ENCODE peak calls at places on chromosome 18, in ten cellular contexts. F is stomach, D is lung, Y is PC-3, M is right atrium auricular region, J is GM12865, G is fibroblast of mammary gland, I is left lung, C is testis, P is PC-9. U is an unnamed sample.

GRCh38 chr18:48546411-48546810 is 7.6 kb downstream of the CTIF start:
- DNase-seq in F (no peak), D (no peak), Y (no peak), M (no peak), J (no peak), G (no peak), I (no peak), C (no peak), P (no peak), U (peak)

GRCh38 chr18:75369026-75369425 is 58.5 kb downstream of the SMIM21 start:
- DNase-seq in F (no peak), D (no peak), Y (no peak), M (no peak), J (no peak), G (no peak), I (no peak), C (no peak), P (no peak), U (no peak)

GRCh38 chr18:74251297-74252031 is 40.3 kb downstream of the CYB5A start:
- DNase-seq in F (no peak), D (no peak), Y (peak), M (no peak), J (no peak), G (peak), I (no peak), C (no peak), P (no peak), U (peak)

GRCh38 chr18:53234610-53235009 is 894.6 kb downstream of the DCC start:
- DNase-seq in F (no peak), D (no peak), Y (no peak), M (no peak), J (no peak), G (no peak), I (no peak), C (no peak), P (no peak), U (no peak)

GRCh38 chr18:48621815-48622555 is 83.2 kb downstream of the CTIF start:
- DNase-seq in F (no peak), D (no peak), Y (no peak), M (no peak), J (no peak), G (no peak), I (no peak), C (no peak), P (peak), U (no peak)

GRCh38 chr18:35085450-35086032 is 44.3 kb downstream of the MAPRE2 start:
- DNase-seq in F (no peak), D (no peak), Y (no peak), M (no peak), J (no peak), G (no peak), I (no peak), C (no peak), P (no peak), U (no peak)

GRCh38 chr18:78457011-78457410 is 522.6 kb upstream of the SALL3 start:
- DNase-seq in F (no peak), D (no peak), Y (no peak), M (no peak), J (no peak), G (no peak), I (no peak), C (no peak), P (no peak), U (no peak)

GRCh38 chr18:47735041-47735440 is 195.4 kb downstream of the SMAD2 start:
- DNase-seq in F (no peak), D (no peak), Y (no peak), M (no peak), J (no peak), G (no peak), I (no peak), C (no peak), P (no peak), U (no peak)

GRCh38 chr18:46260016-46260878 is 156.1 kb downstream of the HAUS1 start:
- DNase-seq in F (no peak), D (no peak), Y (peak), M (no peak), J (no peak), G (peak), I (no peak), C (no peak), P (no peak), U (peak)

GRCh38 chr18:2515908-2516625 is 55.2 kb downstream of the METTL4 start:
- DNase-seq in F (no peak), D (no peak), Y (peak), M (no peak), J (peak), G (peak), I (no peak), C (no peak), P (peak), U (peak)

GRCh38 chr18:76357585-76358265 is 137.3 kb downstream of the ZNF516 start:
- DNase-seq in F (no peak), D (no peak), Y (no peak), M (no peak), J (no peak), G (no peak), I (no peak), C (peak), P (no peak), U (no peak)

GRCh38 chr18:2826581-2826980 is 20.2 kb upstream of the EMILIN2 start:
- DNase-seq in F (no peak), D (peak), Y (no peak), M (peak), J (no peak), G (peak), I (peak), C (peak), P (no peak), U (no peak)

GRCh38 chr18:63253428-63254372 is 65.9 kb downstream of the BCL2 start:
- DNase-seq in F (no peak), D (no peak), Y (no peak), M (no peak), J (peak), G (peak), I (no peak), C (no peak), P (no peak), U (peak)

GRCh38 chr18:7452331-7452730 is 114.8 kb upstream of the PTPRM start:
- DNase-seq in F (no peak), D (no peak), Y (peak), M (no peak), J (no peak), G (peak), I (no peak), C (peak), P (peak), U (peak)

GRCh38 chr18:22983175-22983574 is 50.0 kb downstream of the RBBP8 start:
- DNase-seq in F (no peak), D (no peak), Y (peak), M (no peak), J (peak), G (peak), I (no peak), C (no peak), P (no peak), U (peak)

GRCh38 chr18:56139792-56140254 is 498.6 kb downstream of the TXNL1 start:
- DNase-seq in F (peak), D (no peak), Y (no peak), M (peak), J (no peak), G (peak), I (no peak), C (peak), P (no peak), U (no peak)

GRCh38 chr18:5294113-5294617 is 1.4 kb downstream of the ZBTB14 start:
- DNase-seq in F (peak), D (no peak), Y (no peak), M (no peak), J (peak), G (peak), I (peak), C (peak), P (no peak), U (peak)

GRCh38 chr18:24995056-24995455 is 356.9 kb downstream of the ZNF521 start:
- DNase-seq in F (no peak), D (no peak), Y (peak), M (no peak), J (no peak), G (peak), I (no peak), C (no peak), P (no peak), U (peak)

DNA sequence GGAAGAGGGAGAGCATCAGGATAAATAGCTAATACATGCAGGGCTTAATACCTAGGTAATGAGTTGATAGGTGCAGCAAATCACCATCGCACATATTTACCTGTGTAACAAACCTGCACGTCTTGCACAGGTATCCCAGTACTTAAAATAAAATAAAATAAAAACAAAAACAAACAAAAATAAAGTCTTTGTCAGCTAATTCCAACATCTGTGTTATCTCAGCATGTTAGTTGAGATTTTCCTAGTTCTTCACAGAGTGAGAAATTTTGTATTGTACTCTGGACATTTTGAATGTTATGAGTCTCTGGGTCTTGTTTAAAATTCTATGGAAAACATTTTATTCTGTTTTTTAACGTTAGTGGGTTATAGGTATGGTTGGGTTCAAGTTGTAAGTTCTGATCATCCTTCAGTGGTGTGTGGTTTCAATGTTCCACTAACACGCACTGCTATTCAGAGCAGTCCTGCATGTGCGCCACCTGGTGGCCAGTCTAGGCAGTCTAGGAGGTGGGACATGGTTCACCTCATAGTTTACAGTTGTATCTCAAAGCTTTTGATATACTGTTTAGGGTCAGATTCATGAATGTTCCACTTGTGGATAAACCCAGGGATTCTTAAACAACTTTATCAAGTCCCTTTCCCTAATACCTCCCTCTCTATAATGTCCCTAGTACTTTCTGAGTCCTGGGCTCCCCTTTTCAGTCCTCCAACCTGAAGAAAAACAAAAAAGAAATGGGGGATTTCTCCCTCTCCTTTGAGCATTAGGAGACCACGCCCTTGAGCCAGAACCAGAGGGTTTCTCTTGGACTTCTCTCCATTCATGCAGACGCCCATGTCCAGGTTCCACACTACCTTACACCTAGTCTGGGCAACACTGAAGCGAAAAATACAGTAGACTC is 213.4 kb upstream of the GATA6 start:
- DNase-seq in F (peak), D (peak), Y (peak), M (peak), J (peak), G (peak), I (peak), C (peak), P (peak), U (peak)
- TF ChIP-seq CTCF in F (peak), D (peak), Y (peak), M (peak), J (peak), G (peak), I (peak), C (peak), P (peak), U (peak)

GRCh38 chr18:58865009-58865345 is 300 bp downstream of the ZNF532 start:
- DNase-seq in F (no peak), D (no peak), Y (no peak), M (no peak), J (no peak), G (no peak), I (no peak), C (no peak), P (no peak), U (no peak)

GRCh38 chr18:58862851-58863538 is 1.7 kb upstream of the ZNF532 start:
- DNase-seq in F (peak), D (peak), Y (peak), M (no peak), J (no peak), G (peak), I (no peak), C (peak), P (peak), U (peak)

GRCh38 chr18:58862404-58862803 is 2.3 kb upstream of the ZNF532 start:
- DNase-seq in F (no peak), D (no peak), Y (no peak), M (no peak), J (no peak), G (no peak), I (no peak), C (peak), P (no peak), U (peak)

GRCh38 chr18:58861853-58862252 is 2.8 kb upstream of the ZNF532 start:
- DNase-seq in F (no peak), D (no peak), Y (peak), M (no peak), J (no peak), G (no peak), I (no peak), C (no peak), P (no peak), U (peak)

DNA sequence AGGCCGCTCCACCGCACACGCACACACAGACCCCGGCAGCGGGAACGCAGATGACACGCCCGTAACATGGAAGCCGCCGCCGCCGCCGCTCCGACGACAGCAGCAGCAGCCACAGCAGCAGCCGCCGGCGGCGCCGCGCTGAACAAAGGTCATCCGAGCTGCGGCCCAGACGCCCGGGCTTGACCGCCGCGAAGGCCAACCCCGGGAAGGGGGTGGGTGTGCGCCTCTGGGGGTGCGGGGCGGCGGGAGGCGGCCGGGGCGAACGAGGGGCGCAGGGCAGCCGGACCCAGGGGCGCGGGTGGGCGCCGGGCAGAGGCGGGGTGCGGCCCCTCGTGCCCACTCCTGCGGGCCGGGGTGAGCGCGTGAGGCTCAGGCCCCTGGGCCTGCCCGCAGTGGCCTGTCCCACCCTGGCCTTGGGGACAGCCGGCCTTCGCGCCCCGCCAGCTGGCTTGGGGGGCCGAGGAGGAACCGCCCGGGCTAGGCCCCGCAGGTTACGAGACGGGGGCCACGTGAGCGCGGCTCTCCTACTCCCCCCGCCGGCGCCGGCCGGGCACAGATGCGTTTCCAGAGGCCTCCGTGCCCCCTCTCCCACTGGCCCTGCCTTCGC is 1.0 kb upstream of the ZNF532 start:
- DNase-seq in F (peak), D (peak), Y (peak), M (no peak), J (peak), G (no peak), I (peak), C (peak), P (peak), U (peak)
- H3K4me3 ChIP-seq in F (peak), D (peak), Y (peak), M (peak), J (no peak), G (peak), I (peak), C (peak), P (peak), U (peak)

GRCh38 chr18:58048243-58048642 is 4.2 kb downstream of the NEDD4L start:
- DNase-seq in F (no peak), D (no peak), Y (no peak), M (no peak), J (no peak), G (no peak), I (no peak), C (no peak), P (no peak), U (no peak)

GRCh38 chr18:58049000-58049688 is 5.1 kb downstream of the NEDD4L start:
- DNase-seq in F (no peak), D (no peak), Y (no peak), M (no peak), J (no peak), G (no peak), I (no peak), C (no peak), P (no peak), U (peak)

GRCh38 chr18:58052960-58053359 is 8.9 kb downstream of the NEDD4L start:
- DNase-seq in F (no peak), D (no peak), Y (no peak), M (no peak), J (no peak), G (no peak), I (no peak), C (no peak), P (no peak), U (no peak)

GRCh38 chr18:58054041-58054733 is 10.2 kb downstream of the NEDD4L start:
- DNase-seq in F (no peak), D (peak), Y (peak), M (no peak), J (no peak), G (peak), I (peak), C (no peak), P (no peak), U (peak)

DNA sequence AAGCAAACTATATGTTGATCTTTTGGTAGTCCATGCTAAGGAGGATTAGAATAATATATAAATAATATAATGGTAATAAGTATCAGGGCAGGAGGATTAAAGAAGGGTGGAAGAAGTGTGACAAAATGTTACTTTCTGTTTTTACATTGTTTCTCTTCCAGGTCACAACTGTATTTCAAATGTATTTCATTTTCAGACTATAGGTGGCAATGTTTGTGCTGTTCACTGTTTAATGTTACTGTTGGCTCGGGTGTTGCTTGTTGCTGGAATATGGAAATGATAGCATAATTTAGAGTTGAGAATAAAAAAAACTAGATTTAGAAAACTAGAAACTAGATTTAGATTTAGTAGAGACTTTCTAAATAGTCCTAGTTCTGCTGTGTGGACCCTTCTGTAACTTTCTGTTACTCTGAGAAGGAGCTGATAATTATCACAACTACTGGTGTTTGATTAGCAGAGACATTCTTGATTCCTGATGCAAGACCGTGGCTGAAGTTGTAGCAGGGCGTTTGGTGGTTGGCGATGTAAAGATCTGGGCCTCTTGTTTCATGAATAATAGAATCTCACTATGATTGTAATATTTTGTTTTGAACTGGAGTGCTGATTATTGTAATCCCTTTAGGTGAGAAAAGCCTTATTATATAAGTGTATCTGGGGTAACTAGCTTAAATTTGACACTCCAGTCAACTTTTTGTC is 7.9 kb downstream of the NEDD4L start:
- DNase-seq in F (no peak), D (no peak), Y (peak), M (no peak), J (peak), G (peak), I (no peak), C (no peak), P (no peak), U (peak)
- TF ChIP-seq CTCF in F (peak), D (no peak), Y (peak), M (peak), J (no peak), G (peak), I (no peak), C (no peak), P (peak), U (peak)

GRCh38 chr18:54390838-54391237 is 33.1 kb downstream of the C18orf54 start:
- DNase-seq in F (no peak), D (no peak), Y (no peak), M (no peak), J (no peak), G (no peak), I (no peak), C (no peak), P (no peak), U (no peak)

GRCh38 chr18:54387631-54388030 is 29.9 kb downstream of the C18orf54 start:
- DNase-seq in F (no peak), D (no peak), Y (peak), M (no peak), J (no peak), G (peak), I (no peak), C (no peak), P (no peak), U (peak)

GRCh38 chr18:54388203-54389142 is 30.8 kb downstream of the C18orf54 start:
- DNase-seq in F (no peak), D (no peak), Y (peak), M (no peak), J (peak), G (peak), I (peak), C (no peak), P (peak), U (peak)

GRCh38 chr18:54386043-54386442 is 28.3 kb downstream of the C18orf54 start:
- DNase-seq in F (no peak), D (no peak), Y (no peak), M (no peak), J (no peak), G (no peak), I (no peak), C (no peak), P (no peak), U (no peak)

DNA sequence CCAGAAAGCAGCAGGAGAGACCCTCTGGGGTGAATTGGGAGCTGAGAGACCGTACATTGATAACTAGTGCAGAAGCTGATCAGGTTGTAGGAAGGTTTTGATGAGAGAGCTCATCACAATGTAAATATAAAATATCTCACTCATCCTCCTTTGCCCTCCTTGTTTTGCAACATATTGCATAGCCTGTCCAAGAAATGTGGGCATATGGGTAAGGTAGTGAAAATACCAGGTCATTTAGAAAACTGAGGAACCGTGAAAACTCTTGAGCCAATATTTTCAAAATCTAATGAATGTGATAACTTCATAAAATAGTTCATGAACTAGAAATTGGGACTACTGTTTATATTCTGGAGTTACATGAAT is 31.4 kb downstream of the C18orf54 start:
- DNase-seq in F (no peak), D (no peak), Y (peak), M (no peak), J (no peak), G (no peak), I (no peak), C (no peak), P (no peak), U (peak)
- H3K4me3 ChIP-seq in F (no peak), D (no peak), Y (peak), M (no peak), J (no peak), G (no peak), I (no peak), C (no peak), P (no peak), U (no peak)

GRCh38 chr18:10190564-10190963 is 263.9 kb upstream of the APCDD1 start:
- DNase-seq in F (no peak), D (no peak), Y (no peak), M (no peak), J (no peak), G (peak), I (no peak), C (no peak), P (no peak), U (no peak)
- TF ChIP-seq CTCF in F (no peak), D (no peak), Y (no peak), M (no peak), J (no peak), G (no peak), I (no peak), C (no peak), P (no peak), U (no peak)

GRCh38 chr18:51211552-51211951 is 14.1 kb upstream of the MEX3C start:
- DNase-seq in F (no peak), D (peak), Y (peak), M (peak), J (peak), G (peak), I (no peak), C (no peak), P (peak), U (peak)

DNA sequence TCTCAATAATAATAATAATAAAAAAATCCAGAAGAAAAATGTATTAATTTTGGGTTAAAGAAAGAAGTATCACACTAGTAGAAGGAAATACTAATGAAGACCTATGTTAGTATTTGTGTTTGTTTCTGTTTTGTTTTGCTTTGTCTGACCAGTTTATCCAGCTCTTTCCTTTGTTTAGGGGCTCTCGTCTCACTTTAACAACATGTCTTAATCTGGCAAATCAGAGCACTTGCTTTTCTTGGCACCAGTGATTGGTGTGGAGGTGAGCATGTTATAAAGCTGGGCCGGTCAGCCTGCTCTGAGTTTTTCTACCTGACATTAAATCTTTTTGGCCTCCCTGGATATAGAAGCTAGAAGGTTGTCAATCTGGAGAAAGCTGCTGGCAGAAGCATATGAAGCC is 15.1 kb upstream of the MEX3C start:
- DNase-seq in F (no peak), D (no peak), Y (no peak), M (no peak), J (no peak), G (no peak), I (no peak), C (no peak), P (peak), U (peak)
- H3K4me3 ChIP-seq in F (no peak), D (no peak), Y (no peak), M (no peak), J (no peak), G (no peak), I (no peak), C (no peak), P (no peak), U (no peak)